ENCODE peak calls at places on chromosomes 11 and 22, in six cellular contexts. L is astrocyte of the hippocampus, J is heart left ventricle, T is endothelial cell of umbilical vein, R is left colon, B is cardiac muscle cell. O is an unnamed sample.

GRCh38 chr22:49992921-49993648 is 19.5 kb downstream of the IL17REL start:
- DNase-seq in J (peak; percentile 63), T (peak; percentile 43), L (peak; percentile 61), R (peak; percentile 87), B (peak; percentile 60), O (peak; percentile 90)

GRCh38 chr11:65417702-65418430 is 4.7 kb upstream of the NEAT1 start:
- DNase-seq in T (peak; percentile 26), L (peak; percentile 38), R (peak; percentile 52), J (peak; percentile 80), B (peak; percentile 67), O (peak; percentile 84)

GRCh38 chr11:72781063-72781312 is 12.9 kb downstream of the STARD10 start:
- DNase-seq in R (peak; percentile 68), L (no peak), B (no peak), J (no peak), T (no peak), O (no peak)

GRCh38 chr22:10778296-10778814 is 4749.6 kb upstream of the OR11H1 start:
- DNase-seq in R (no peak), L (no peak), T (no peak), B (no peak), J (no peak), O (no peak)

GRCh38 chr11:132248585-132248984 is 878.2 kb downstream of the NTM start:
- DNase-seq in B (no peak), T (no peak), J (no peak), L (no peak), R (no peak), O (no peak)

GRCh38 chr22:35400335-35400680 is 368 bp downstream of the MCM5 start:
- DNase-seq in R (peak; percentile 45), L (no peak), B (no peak), T (no peak), J (no peak), O (no peak)

GRCh38 chr22:49735411-49736311 is 92.0 kb downstream of the BRD1 start:
- DNase-seq in R (peak; percentile 22), T (peak; percentile 8), L (peak; percentile 54), B (peak; percentile 2), J (no peak), O (no peak)

GRCh38 chr11:131816046-131816445 is 445.6 kb downstream of the NTM start:
- DNase-seq in T (no peak), L (no peak), R (no peak), J (no peak), B (no peak), O (no peak)

GRCh38 chr22:48367731-48368130 is 1459.9 kb downstream of the BRD1 start:
- DNase-seq in B (no peak), J (no peak), R (no peak), T (no peak), L (no peak), O (no peak)